ENCODE peak calls at places on chromosomes 5 and 9, in eight cellular contexts. R is GM23338; S is PC-3; H is LNCaP clone FGC; I is CD4-positive, alpha-beta memory T cell; Z is right atrium auricular region; B is kidney epithelial cell; K is H1. W is an unnamed sample.

GRCh38 chr9:4939118-4939561 is 45.9 kb upstream of the JAK2 start:
- DNase-seq in H (no peak), B (no peak), S (no peak), K (no peak), Z (no peak), R (no peak), I (no peak), W (peak)

GRCh38 chr5:978693-979092 is 29.9 kb upstream of the NKD2 start:
- DNase-seq in Z (no peak), K (no peak), H (no peak), S (no peak), B (no peak), R (no peak), I (no peak), W (no peak)

GRCh38 chr9:96618209-96619108 is 1.2 kb downstream of the CDC14B start:
- DNase-seq in B (no peak), K (no peak), I (no peak), H (peak), R (peak), S (peak), Z (peak), W (no peak)

GRCh38 chr9:132987021-132987620 is 8.6 kb downstream of the GFI1B start:
- DNase-seq in Z (no peak), I (no peak), B (no peak), R (no peak), K (no peak), H (no peak), S (no peak), W (no peak)

GRCh38 chr5:62985749-62986148 is 407.1 kb downstream of the LRRC70 start:
- DNase-seq in K (no peak), R (peak), H (no peak), S (no peak), B (no peak), I (no peak), Z (no peak), W (no peak)

GRCh38 chr5:78447775-78448424 is 87.5 kb downstream of the SCAMP1 start:
- DNase-seq in K (no peak), I (no peak), S (no peak), Z (no peak), H (no peak), R (no peak), B (no peak), W (no peak)

GRCh38 chr9:134356496-134357470 is 30.5 kb downstream of the RXRA start:
- DNase-seq in R (no peak), Z (no peak), K (no peak), S (peak), B (no peak), H (peak), I (no peak), W (no peak)

GRCh38 chr5:131250749-131251148 is 13.1 kb upstream of the CDC42SE2 start:
- DNase-seq in I (no peak), Z (no peak), R (no peak), K (no peak), H (no peak), S (no peak), B (no peak), W (no peak)

GRCh38 chr5:143729334-143729946 is 82.5 kb upstream of the HMHB1 start:
- DNase-seq in R (no peak), S (no peak), I (no peak), Z (no peak), K (no peak), B (no peak), H (no peak), W (no peak)

GRCh38 chr5:159262859-159263568 is at the start of gene UBLCP1:
- DNase-seq in Z (peak), R (peak), K (peak), I (peak), S (peak), H (peak), B (peak), W (peak)

GRCh38 chr5:155978805-155979204 is 348.2 kb upstream of the SGCD start:
- DNase-seq in H (no peak), S (no peak), K (no peak), I (no peak), Z (no peak), B (no peak), R (no peak), W (no peak)

GRCh38 chr9:114408646-114409045 is 20.9 kb upstream of the AKNA start:
- DNase-seq in Z (no peak), I (no peak), S (no peak), B (no peak), K (no peak), H (no peak), R (no peak), W (no peak)

GRCh38 chr9:129879103-129879699 is 43.9 kb downstream of the USP20 start:
- DNase-seq in B (no peak), S (no peak), H (no peak), R (no peak), Z (no peak), K (no peak), I (no peak), W (no peak)

GRCh38 chr9:121305269-121305994 is 37.5 kb downstream of the GSN start:
- DNase-seq in S (no peak), I (no peak), B (no peak), Z (peak), R (no peak), K (no peak), H (no peak), W (no peak)

GRCh38 chr5:78537821-78538220 is 110.8 kb downstream of the LHFPL2 start:
- DNase-seq in R (peak), S (peak), I (no peak), Z (no peak), K (no peak), B (no peak), H (no peak), W (peak)

GRCh38 chr5:42570946-42571625 is 147.8 kb downstream of the GHR start:
- DNase-seq in K (no peak), I (no peak), R (no peak), H (no peak), B (no peak), S (peak), Z (no peak), W (no peak)

GRCh38 chr5:107669543-107670027 is 1.2 kb downstream of the EFNA5 start:
- DNase-seq in I (no peak), K (no peak), H (no peak), S (peak), B (no peak), R (peak), Z (no peak), W (no peak)

GRCh38 chr5:141007791-141008190 is 41.5 kb downstream of the PCDHAC2 start:
- DNase-seq in H (no peak), B (no peak), K (no peak), Z (no peak), S (no peak), R (no peak), I (no peak), W (no peak)

GRCh38 chr5:6541256-6542013 is 91.4 kb downstream of the NSUN2 start:
- DNase-seq in B (no peak), Z (peak), S (no peak), K (no peak), I (no peak), H (no peak), R (no peak), W (no peak)

GRCh38 chr9:111974092-111974681 is 77.6 kb downstream of the UGCG start:
- DNase-seq in S (peak), H (no peak), B (no peak), Z (no peak), I (no peak), K (no peak), R (no peak), W (no peak)

GRCh38 chr9:129319938-129320481 is 141.9 kb upstream of the IER5L start:
- DNase-seq in S (no peak), R (peak), Z (peak), B (no peak), K (no peak), I (no peak), H (no peak), W (no peak)

GRCh38 chr5:146565764-146566163 is 49.8 kb upstream of the GPR151 start:
- DNase-seq in I (peak), Z (no peak), K (no peak), B (no peak), H (no peak), R (peak), S (peak), W (peak)

GRCh38 chr9:70053864-70054263 is 10.2 kb downstream of the MAMDC2 start:
- DNase-seq in K (no peak), Z (no peak), R (no peak), I (no peak), H (peak), B (peak), S (peak), W (no peak)

GRCh38 chr9:74589576-74589975 is 92.4 kb downstream of the RORB start:
- DNase-seq in I (no peak), S (no peak), K (no peak), H (no peak), R (no peak), B (no peak), Z (no peak), W (no peak)

GRCh38 chr9:131436865-131437271 is 43.0 kb downstream of the PRRC2B start:
- DNase-seq in S (no peak), K (peak), Z (no peak), I (no peak), H (no peak), B (no peak), R (peak), W (no peak)

GRCh38 chr5:22708770-22709328 is 144.3 kb downstream of the CDH12 start:
- DNase-seq in K (peak), S (no peak), B (no peak), I (no peak), H (no peak), R (peak), Z (no peak), W (no peak)

GRCh38 chr5:26031481-26031880 is 1006.9 kb downstream of the CDH9 start:
- DNase-seq in Z (no peak), R (no peak), S (no peak), B (no peak), K (no peak), H (no peak), I (no peak), W (no peak)

GRCh38 chr5:135864503-135865443 is 30.3 kb downstream of the SLC25A48 start:
- DNase-seq in S (no peak), R (no peak), K (no peak), H (peak), I (no peak), Z (no peak), B (no peak), W (no peak)

GRCh38 chr9:106862946-106863740 is at the start of gene ZNF462:
- DNase-seq in H (peak), B (no peak), I (no peak), R (peak), S (peak), Z (peak), K (no peak), W (peak)

GRCh38 chr9:130856474-130856873 is 21.4 kb downstream of the ABL1 start:
- DNase-seq in S (no peak), H (no peak), I (no peak), K (no peak), Z (no peak), R (no peak), B (no peak), W (no peak)

GRCh38 chr5:79546782-79547428 is 33.0 kb upstream of the HOMER1 start:
- DNase-seq in I (no peak), S (peak), H (no peak), B (no peak), Z (no peak), K (no peak), R (no peak), W (no peak)

GRCh38 chr5:54383941-54384340 is 71.6 kb upstream of the HSPB3 start:
- DNase-seq in S (no peak), B (no peak), K (no peak), Z (no peak), R (no peak), H (peak), I (no peak), W (no peak)

GRCh38 chr9:120486347-120486746 is 93.6 kb downstream of the CDK5RAP2 start:
- DNase-seq in B (no peak), R (no peak), S (peak), K (no peak), Z (no peak), I (no peak), H (no peak), W (no peak)

GRCh38 chr5:90606539-90606938 is 47.9 kb downstream of the ADGRV1 start:
- DNase-seq in Z (no peak), S (peak), B (no peak), R (peak), K (no peak), I (no peak), H (no peak), W (no peak)

GRCh38 chr5:69148981-69149675 is 17.8 kb upstream of the CCNB1 start:
- DNase-seq in S (no peak), K (no peak), B (no peak), R (no peak), Z (no peak), H (no peak), I (no peak), W (no peak)

GRCh38 chr5:82265052-82265451 is 13.1 kb downstream of the RPS23 start:
- DNase-seq in K (no peak), S (no peak), I (no peak), R (no peak), H (peak), Z (no peak), B (no peak), W (no peak)

GRCh38 chr9:79384506-79384905 is 187.3 kb upstream of the TLE4 start:
- DNase-seq in R (no peak), I (no peak), B (no peak), S (no peak), Z (no peak), K (no peak), H (no peak), W (no peak)

GRCh38 chr9:94610181-94610591 is 16.6 kb upstream of the FBP2 start:
- DNase-seq in K (no peak), I (no peak), H (no peak), B (no peak), Z (no peak), R (no peak), S (no peak), W (no peak)

GRCh38 chr5:98969400-98969799 is 40.6 kb upstream of the CHD1 start:
- DNase-seq in H (no peak), Z (no peak), I (no peak), R (no peak), K (no peak), B (no peak), S (no peak), W (no peak)

DNA sequence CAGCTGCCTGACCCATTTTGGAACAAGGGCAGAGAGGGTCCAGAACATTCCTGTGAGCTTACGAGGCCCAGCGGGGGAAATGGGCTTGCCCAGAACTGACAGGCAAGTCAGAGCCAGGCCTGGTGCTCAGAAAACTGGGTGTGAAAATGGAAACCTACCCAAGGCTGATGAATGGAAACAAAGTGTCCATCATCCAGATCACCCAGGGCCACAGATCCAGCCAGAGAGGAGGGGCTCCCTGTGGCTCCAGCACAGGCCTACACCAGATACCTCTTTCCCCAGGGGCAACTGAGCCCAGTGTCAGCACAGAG is 3.1 kb downstream of the CLTB start:
- DNase-seq in B (no peak), K (no peak), Z (peak), R (no peak), I (no peak), H (no peak), S (no peak), W (no peak)
- H3K4me3 ChIP-seq in B (no peak), K (no peak), Z (no peak), R (no peak), I (no peak), H (no peak), S (no peak), W (no peak)

DNA sequence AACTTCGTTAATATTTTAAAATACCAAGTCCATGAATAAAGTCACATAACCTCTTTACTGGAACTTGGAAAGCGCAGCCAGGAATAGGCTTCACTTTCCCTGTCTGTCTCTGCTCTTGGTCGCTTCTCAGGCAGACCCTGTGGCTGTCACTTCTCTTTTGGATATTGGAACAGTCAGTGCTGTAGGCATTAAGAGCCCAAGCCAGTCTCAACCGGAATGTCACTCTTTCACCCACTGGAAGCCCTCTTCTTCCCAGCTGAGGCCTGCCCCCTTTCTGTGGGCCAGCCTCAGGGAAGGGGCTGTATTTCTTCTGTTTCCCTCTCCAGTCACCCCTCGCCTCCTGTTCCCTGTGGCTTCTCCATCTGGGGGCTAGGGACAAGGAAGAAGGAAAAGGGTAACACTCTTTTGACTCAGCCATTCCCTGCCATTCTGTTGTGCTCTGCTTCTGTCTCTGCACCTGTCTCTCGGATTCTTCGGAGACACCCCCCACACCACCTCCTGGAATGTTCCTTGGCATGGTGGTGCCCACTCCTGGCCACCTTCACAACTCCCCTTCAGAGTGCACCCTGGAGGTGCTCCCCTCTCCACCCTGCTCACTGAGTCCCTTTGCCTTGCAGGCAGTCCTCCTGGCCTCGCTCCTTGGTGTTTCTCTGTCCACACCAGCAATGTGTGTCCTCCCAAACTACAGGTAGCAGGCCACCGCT is 103.4 kb downstream of the TRIO start:
- DNase-seq in S (no peak), H (no peak), K (no peak), R (no peak), B (no peak), I (no peak), Z (no peak), W (no peak)
- H3K4me3 ChIP-seq in S (no peak), H (no peak), K (no peak), R (no peak), B (no peak), I (no peak), Z (no peak), W (no peak)

GRCh38 chr9:125750656-125751035 is 3.5 kb downstream of the PBX3 start:
- DNase-seq in K (no peak), Z (no peak), H (no peak), R (peak), B (no peak), I (no peak), S (no peak), W (no peak)
- H3K4me3 ChIP-seq in K (no peak), Z (peak), H (no peak), R (peak), B (no peak), I (no peak), S (peak), W (no peak)

GRCh38 chr9:125897481-125897880 is 150.3 kb downstream of the PBX3 start:
- DNase-seq in Z (no peak), H (no peak), B (no peak), K (no peak), S (no peak), R (no peak), I (no peak), W (no peak)
- H3K4me3 ChIP-seq in Z (no peak), H (no peak), B (no peak), K (no peak), S (no peak), R (no peak), I (no peak), W (no peak)

DNA sequence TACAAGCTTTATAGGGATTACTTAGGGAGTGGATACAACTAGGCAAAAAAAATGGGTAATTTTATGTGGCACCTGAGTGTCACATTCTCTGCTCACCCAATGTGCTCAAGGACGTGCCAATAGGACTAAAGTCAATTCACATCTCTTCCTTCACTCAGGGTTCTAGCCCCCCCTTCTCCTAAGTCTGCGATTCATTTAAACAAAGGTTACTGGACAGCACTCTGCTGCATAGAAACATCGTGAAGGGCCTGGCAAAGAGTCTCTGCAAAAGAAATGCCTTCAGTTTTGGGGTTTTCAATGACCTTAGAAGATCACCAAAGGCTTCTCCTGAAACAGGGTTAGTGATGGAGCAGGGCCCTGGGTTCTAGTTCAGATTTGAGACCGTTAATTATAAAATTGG is 142.3 kb downstream of the TSSK1B start:
- DNase-seq in K (no peak), S (no peak), H (no peak), R (no peak), I (no peak), B (no peak), Z (no peak), W (no peak)
- H3K4me3 ChIP-seq in K (no peak), S (no peak), H (no peak), R (peak), I (no peak), B (no peak), Z (peak), W (no peak)

GRCh38 chr5:72167790-72168189 is 60.5 kb downstream of the MAP1B start:
- DNase-seq in H (no peak), R (no peak), B (no peak), S (no peak), Z (peak), I (no peak), K (no peak), W (no peak)

GRCh38 chr5:72170101-72170500 is 62.8 kb downstream of the MAP1B start:
- DNase-seq in H (no peak), R (no peak), S (no peak), Z (no peak), K (no peak), B (no peak), I (no peak), W (no peak)

GRCh38 chr5:72167257-72167656 is 60.0 kb downstream of the MAP1B start:
- DNase-seq in I (no peak), B (no peak), Z (no peak), K (no peak), S (no peak), H (no peak), R (no peak), W (no peak)

GRCh38 chr5:72163349-72163983 is 56.2 kb downstream of the MAP1B start:
- DNase-seq in R (no peak), Z (no peak), B (no peak), I (no peak), S (no peak), K (no peak), H (no peak), W (no peak)

DNA sequence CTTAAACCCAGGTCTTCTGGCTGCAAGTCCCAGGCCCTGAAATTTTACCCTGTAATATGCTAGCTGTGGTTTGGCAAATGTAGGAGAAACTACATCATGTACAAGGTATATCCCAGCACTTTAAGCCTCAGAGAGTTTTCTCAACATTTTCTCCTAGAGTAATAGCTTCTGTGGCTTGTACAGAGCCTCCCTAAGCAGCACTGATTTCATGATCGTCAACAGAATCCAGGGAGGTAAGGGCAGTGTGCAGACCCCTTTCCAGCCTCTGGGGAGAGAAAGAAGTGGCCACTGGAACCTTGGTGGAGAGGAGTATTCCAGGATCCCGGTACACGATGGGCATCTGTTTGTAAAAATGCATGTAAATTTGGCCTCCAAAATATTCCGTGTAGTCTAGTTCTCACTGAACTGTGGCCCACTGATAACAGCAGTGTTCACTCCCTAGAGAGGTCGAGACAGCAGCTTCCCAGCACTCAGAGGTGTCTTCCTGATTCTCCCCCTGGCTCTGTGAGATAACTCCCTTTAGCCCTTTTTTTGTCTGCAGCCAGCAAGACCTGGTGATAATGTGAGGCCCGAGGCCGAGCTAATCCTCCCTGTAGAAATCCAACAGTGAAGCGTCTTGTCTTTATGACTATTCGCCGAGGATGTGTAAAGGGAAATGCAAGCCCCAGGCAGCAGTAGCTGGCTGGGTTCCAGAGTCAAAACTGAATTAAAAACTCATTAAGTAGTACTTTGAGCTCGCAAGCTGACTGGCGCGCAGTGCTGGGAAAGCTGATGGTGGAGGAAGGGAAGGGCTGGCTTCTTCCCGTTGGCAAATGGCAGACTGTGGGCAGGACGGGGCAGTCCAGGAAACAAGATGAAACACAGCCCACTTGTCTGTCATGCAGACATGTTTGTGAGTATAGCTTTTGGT is 59.0 kb downstream of the MAP1B start:
- DNase-seq in S (no peak), H (no peak), K (no peak), B (no peak), Z (no peak), R (peak), I (no peak), W (no peak)
- H3K4me3 ChIP-seq in S (no peak), H (no peak), K (no peak), B (no peak), Z (no peak), R (peak), I (no peak), W (no peak)

W was measured in Jurkat, Clone E6-1.